ENCODE peak calls at places on chromosomes 3 and 15, in seven cellular contexts. One of them, this sample, is unnamed.

GRCh38 chr3:192833177-192833890 is 84.3 kb downstream of the MB21D2 start:
- DNase-seq in PC-3: peak
- DNase-seq in AG04450: no peak
- DNase-seq in fibroblast of lung: peak
- DNase-seq in right lobe of liver: no peak
- DNase-seq in H1: no peak
- DNase-seq in naive thymus-derived CD4-positive, alpha-beta T cell: no peak
- DNase-seq in this sample: no peak

GRCh38 chr3:61768284-61769012 is 207.1 kb downstream of the PTPRG start:
- DNase-seq in H1: no peak
- DNase-seq in naive thymus-derived CD4-positive, alpha-beta T cell: no peak
- DNase-seq in right lobe of liver: no peak
- DNase-seq in fibroblast of lung: no peak
- DNase-seq in PC-3: no peak
- DNase-seq in AG04450: no peak
- DNase-seq in this sample: no peak

GRCh38 chr15:95742836-95743235 is 587.7 kb upstream of the NR2F2 start:
- DNase-seq in H1: no peak
- DNase-seq in naive thymus-derived CD4-positive, alpha-beta T cell: no peak
- DNase-seq in AG04450: no peak
- DNase-seq in fibroblast of lung: no peak
- DNase-seq in PC-3: no peak
- DNase-seq in right lobe of liver: no peak
- DNase-seq in this sample: no peak

GRCh38 chr3:32120480-32120879 is 14.1 kb downstream of the GPD1L start:
- DNase-seq in fibroblast of lung: no peak
- DNase-seq in naive thymus-derived CD4-positive, alpha-beta T cell: no peak
- DNase-seq in AG04450: no peak
- DNase-seq in right lobe of liver: no peak
- DNase-seq in PC-3: no peak
- DNase-seq in H1: no peak
- DNase-seq in this sample: no peak

GRCh38 chr15:63186065-63186464 is 3.3 kb upstream of the RAB8B start:
- DNase-seq in AG04450: peak
- DNase-seq in PC-3: peak
- DNase-seq in fibroblast of lung: peak
- DNase-seq in right lobe of liver: no peak
- DNase-seq in H1: no peak
- DNase-seq in naive thymus-derived CD4-positive, alpha-beta T cell: no peak
- DNase-seq in this sample: no peak

GRCh38 chr3:112261742-112262141 is 32.3 kb downstream of the SLC9C1 start:
- DNase-seq in H1: no peak
- DNase-seq in fibroblast of lung: no peak
- DNase-seq in naive thymus-derived CD4-positive, alpha-beta T cell: no peak
- DNase-seq in PC-3: no peak
- DNase-seq in AG04450: no peak
- DNase-seq in right lobe of liver: no peak
- DNase-seq in this sample: no peak

GRCh38 chr15:82958638-82959037 is 6.1 kb upstream of the HOMER2 start:
- DNase-seq in fibroblast of lung: no peak
- DNase-seq in H1: no peak
- DNase-seq in right lobe of liver: peak
- DNase-seq in AG04450: no peak
- DNase-seq in naive thymus-derived CD4-positive, alpha-beta T cell: no peak
- DNase-seq in PC-3: no peak
- DNase-seq in this sample: no peak

GRCh38 chr15:72077950-72078349 is 40.0 kb downstream of the MYO9A start:
- DNase-seq in right lobe of liver: no peak
- DNase-seq in PC-3: no peak
- DNase-seq in H1: no peak
- DNase-seq in naive thymus-derived CD4-positive, alpha-beta T cell: no peak
- DNase-seq in fibroblast of lung: no peak
- DNase-seq in AG04450: no peak
- DNase-seq in this sample: no peak

GRCh38 chr3:127304121-127304744 is 16.4 kb upstream of the PRR20G start:
- DNase-seq in naive thymus-derived CD4-positive, alpha-beta T cell: no peak
- DNase-seq in H1: no peak
- DNase-seq in PC-3: peak
- DNase-seq in AG04450: no peak
- DNase-seq in right lobe of liver: no peak
- DNase-seq in fibroblast of lung: no peak
- DNase-seq in this sample: no peak

GRCh38 chr15:82543155-82543554 is 2.9 kb upstream of the RPS17 start:
- DNase-seq in PC-3: no peak
- DNase-seq in fibroblast of lung: peak
- DNase-seq in H1: no peak
- DNase-seq in naive thymus-derived CD4-positive, alpha-beta T cell: no peak
- DNase-seq in right lobe of liver: no peak
- DNase-seq in AG04450: peak
- DNase-seq in this sample: no peak

GRCh38 chr3:78666458-78666800 is 1101.4 kb downstream of the ROBO1 start:
- DNase-seq in right lobe of liver: no peak
- DNase-seq in H1: no peak
- DNase-seq in AG04450: no peak
- DNase-seq in fibroblast of lung: peak
- DNase-seq in naive thymus-derived CD4-positive, alpha-beta T cell: no peak
- DNase-seq in PC-3: peak
- DNase-seq in this sample: no peak

GRCh38 chr3:78894787-78895186 is 873.0 kb downstream of the ROBO1 start:
- DNase-seq in AG04450: no peak
- DNase-seq in right lobe of liver: no peak
- DNase-seq in H1: no peak
- DNase-seq in PC-3: no peak
- DNase-seq in naive thymus-derived CD4-positive, alpha-beta T cell: no peak
- DNase-seq in fibroblast of lung: no peak
- DNase-seq in this sample: no peak

GRCh38 chr3:157436583-157437300 is at the start of gene PTX3:
- DNase-seq in right lobe of liver: no peak
- DNase-seq in H1: no peak
- DNase-seq in fibroblast of lung: peak
- DNase-seq in naive thymus-derived CD4-positive, alpha-beta T cell: no peak
- DNase-seq in AG04450: peak
- DNase-seq in PC-3: peak
- DNase-seq in this sample: no peak

GRCh38 chr3:157442729-157443128 is 6.1 kb downstream of the PTX3 start:
- DNase-seq in fibroblast of lung: peak
- DNase-seq in PC-3: no peak
- DNase-seq in AG04450: no peak
- DNase-seq in H1: no peak
- DNase-seq in right lobe of liver: no peak
- DNase-seq in naive thymus-derived CD4-positive, alpha-beta T cell: no peak
- DNase-seq in this sample: no peak

GRCh38 chr3:157443873-157444770 is 7.5 kb downstream of the PTX3 start:
- DNase-seq in right lobe of liver: no peak
- DNase-seq in naive thymus-derived CD4-positive, alpha-beta T cell: no peak
- DNase-seq in H1: no peak
- DNase-seq in fibroblast of lung: peak
- DNase-seq in AG04450: no peak
- DNase-seq in PC-3: no peak
- DNase-seq in this sample: no peak

GRCh38 chr3:157441102-157441622 is 4.5 kb downstream of the PTX3 start:
- DNase-seq in AG04450: no peak
- DNase-seq in fibroblast of lung: no peak
- DNase-seq in right lobe of liver: no peak
- DNase-seq in PC-3: no peak
- DNase-seq in H1: no peak
- DNase-seq in naive thymus-derived CD4-positive, alpha-beta T cell: no peak
- DNase-seq in this sample: no peak

GRCh38 chr3:157438371-157438735 is 1.7 kb downstream of the PTX3 start:
- DNase-seq in H1: no peak
- DNase-seq in fibroblast of lung: peak
- DNase-seq in naive thymus-derived CD4-positive, alpha-beta T cell: no peak
- DNase-seq in AG04450: no peak
- DNase-seq in PC-3: peak
- DNase-seq in right lobe of liver: no peak
- DNase-seq in this sample: no peak
- H3K4me3 ChIP-seq in H1: peak
- H3K4me3 ChIP-seq in fibroblast of lung: peak
- H3K4me3 ChIP-seq in naive thymus-derived CD4-positive, alpha-beta T cell: no peak
- H3K4me3 ChIP-seq in AG04450: peak
- H3K4me3 ChIP-seq in PC-3: peak
- H3K4me3 ChIP-seq in right lobe of liver: no peak
- H3K4me3 ChIP-seq in this sample: no peak

GRCh38 chr3:186207515-186207914 is 98.6 kb upstream of the ETV5 start:
- DNase-seq in fibroblast of lung: no peak
- DNase-seq in right lobe of liver: no peak
- DNase-seq in AG04450: no peak
- DNase-seq in PC-3: peak
- DNase-seq in naive thymus-derived CD4-positive, alpha-beta T cell: no peak
- DNase-seq in H1: no peak
- DNase-seq in this sample: no peak

GRCh38 chr3:186212611-186213010 is 103.7 kb upstream of the ETV5 start:
- DNase-seq in AG04450: no peak
- DNase-seq in H1: no peak
- DNase-seq in fibroblast of lung: no peak
- DNase-seq in right lobe of liver: no peak
- DNase-seq in PC-3: no peak
- DNase-seq in naive thymus-derived CD4-positive, alpha-beta T cell: no peak
- DNase-seq in this sample: no peak

GRCh38 chr3:186211101-186211500 is 102.2 kb upstream of the ETV5 start:
- DNase-seq in right lobe of liver: no peak
- DNase-seq in AG04450: no peak
- DNase-seq in naive thymus-derived CD4-positive, alpha-beta T cell: no peak
- DNase-seq in fibroblast of lung: no peak
- DNase-seq in H1: no peak
- DNase-seq in PC-3: no peak
- DNase-seq in this sample: no peak

GRCh38 chr3:186208328-186208989 is 99.6 kb upstream of the ETV5 start:
- DNase-seq in PC-3: no peak
- DNase-seq in right lobe of liver: no peak
- DNase-seq in AG04450: no peak
- DNase-seq in H1: no peak
- DNase-seq in naive thymus-derived CD4-positive, alpha-beta T cell: no peak
- DNase-seq in fibroblast of lung: no peak
- DNase-seq in this sample: no peak

DNA sequence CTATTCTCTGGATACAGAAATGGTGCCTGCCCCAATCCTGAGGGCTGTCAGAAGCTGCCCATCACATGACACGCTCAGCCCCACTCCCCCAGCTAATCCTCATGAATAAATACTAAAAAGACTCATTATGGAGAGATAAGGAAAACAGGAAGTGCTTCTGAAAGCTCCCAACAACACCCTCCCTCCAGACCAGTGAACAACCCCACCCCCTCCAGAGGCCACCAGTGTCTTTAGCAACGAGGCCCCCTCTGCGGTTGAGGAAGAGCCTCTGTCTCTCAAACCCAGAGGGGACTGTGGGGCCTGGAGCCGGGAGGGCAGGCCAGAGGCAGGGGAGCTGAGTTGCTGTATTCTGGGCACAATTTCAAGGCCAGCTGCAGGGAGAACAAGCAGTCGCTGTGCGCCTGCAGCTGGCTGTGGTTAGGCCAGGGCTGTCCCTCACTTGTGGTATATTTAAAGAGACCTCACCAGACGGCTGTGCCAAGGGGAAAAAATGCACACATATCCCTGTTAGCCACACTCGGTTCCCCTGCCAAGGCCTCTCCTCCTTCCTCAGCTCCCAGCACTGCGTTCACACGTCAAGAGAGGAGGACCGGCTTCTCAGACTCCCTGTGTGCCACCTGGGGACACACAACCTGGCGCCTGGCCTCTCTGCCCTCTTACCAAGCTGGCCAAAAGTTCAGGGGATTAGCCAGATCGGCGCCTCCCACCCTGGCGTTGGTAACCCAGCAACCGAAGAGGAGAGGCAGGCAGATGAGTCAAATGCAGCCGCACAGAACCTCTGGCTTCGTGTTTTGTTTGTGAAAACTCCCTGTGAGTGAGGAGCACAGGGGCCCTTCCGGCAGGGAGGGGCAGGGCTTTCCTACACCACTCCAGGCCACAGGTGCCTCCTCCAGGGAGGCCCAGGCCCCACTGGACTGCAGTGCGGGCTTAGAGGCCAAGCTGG is 101.2 kb upstream of the ETV5 start:
- DNase-seq in fibroblast of lung: peak
- DNase-seq in PC-3: peak
- DNase-seq in right lobe of liver: no peak
- DNase-seq in naive thymus-derived CD4-positive, alpha-beta T cell: no peak
- DNase-seq in H1: no peak
- DNase-seq in AG04450: peak
- DNase-seq in this sample: no peak
- H3K27ac ChIP-seq in fibroblast of lung: peak
- H3K27ac ChIP-seq in PC-3: no peak
- H3K27ac ChIP-seq in right lobe of liver: no peak
- H3K27ac ChIP-seq in naive thymus-derived CD4-positive, alpha-beta T cell: no peak
- H3K27ac ChIP-seq in H1: no peak
- H3K27ac ChIP-seq in AG04450: peak
- H3K27ac ChIP-seq in this sample: no peak

GRCh38 chr3:122231781-122232180 is 48.3 kb downstream of the CASR start:
- DNase-seq in PC-3: no peak
- DNase-seq in H1: no peak
- DNase-seq in right lobe of liver: no peak
- DNase-seq in naive thymus-derived CD4-positive, alpha-beta T cell: no peak
- DNase-seq in fibroblast of lung: no peak
- DNase-seq in AG04450: no peak
- DNase-seq in this sample: no peak

GRCh38 chr3:122233109-122233952 is 49.9 kb downstream of the CASR start:
- DNase-seq in H1: no peak
- DNase-seq in fibroblast of lung: no peak
- DNase-seq in AG04450: no peak
- DNase-seq in naive thymus-derived CD4-positive, alpha-beta T cell: no peak
- DNase-seq in right lobe of liver: peak
- DNase-seq in PC-3: no peak
- DNase-seq in this sample: no peak

GRCh38 chr3:122232485-122232884 is 49.0 kb downstream of the CASR start:
- DNase-seq in naive thymus-derived CD4-positive, alpha-beta T cell: no peak
- DNase-seq in AG04450: no peak
- DNase-seq in H1: no peak
- DNase-seq in PC-3: no peak
- DNase-seq in right lobe of liver: no peak
- DNase-seq in fibroblast of lung: no peak
- DNase-seq in this sample: no peak

GRCh38 chr3:122227036-122227781 is 43.7 kb downstream of the CASR start:
- DNase-seq in PC-3: no peak
- DNase-seq in fibroblast of lung: no peak
- DNase-seq in right lobe of liver: no peak
- DNase-seq in H1: no peak
- DNase-seq in AG04450: no peak
- DNase-seq in naive thymus-derived CD4-positive, alpha-beta T cell: no peak
- DNase-seq in this sample: no peak

DNA sequence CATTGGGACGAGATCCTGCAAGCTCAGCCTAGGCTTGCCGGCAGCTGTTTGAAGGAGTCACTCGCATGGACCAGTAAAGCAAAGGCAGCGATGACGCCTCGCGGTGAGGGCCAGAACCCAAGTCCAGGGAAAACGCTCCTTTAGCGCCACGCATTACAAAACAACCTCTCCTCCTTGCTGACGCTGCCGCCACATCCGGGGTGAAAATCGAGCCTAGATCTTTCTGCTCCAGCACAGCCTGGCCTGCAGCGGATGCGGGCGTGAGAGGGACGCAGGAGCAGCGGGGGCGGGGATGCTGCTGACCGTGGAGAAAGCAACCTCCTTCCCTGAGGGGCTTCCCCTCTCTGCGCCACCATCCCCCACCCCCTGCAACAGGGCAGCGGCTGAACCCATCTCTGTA is 46.7 kb downstream of the CASR start:
- DNase-seq in PC-3: no peak
- DNase-seq in AG04450: no peak
- DNase-seq in fibroblast of lung: no peak
- DNase-seq in naive thymus-derived CD4-positive, alpha-beta T cell: no peak
- DNase-seq in right lobe of liver: no peak
- DNase-seq in H1: no peak
- DNase-seq in this sample: no peak
- H3K4me3 ChIP-seq in PC-3: no peak
- H3K4me3 ChIP-seq in AG04450: no peak
- H3K4me3 ChIP-seq in fibroblast of lung: no peak
- H3K4me3 ChIP-seq in naive thymus-derived CD4-positive, alpha-beta T cell: no peak
- H3K4me3 ChIP-seq in right lobe of liver: no peak
- H3K4me3 ChIP-seq in H1: no peak
- H3K4me3 ChIP-seq in this sample: no peak

GRCh38 chr3:20061331-20061730 is 21.1 kb downstream of the KAT2B start:
- DNase-seq in naive thymus-derived CD4-positive, alpha-beta T cell: no peak
- DNase-seq in fibroblast of lung: no peak
- DNase-seq in AG04450: no peak
- DNase-seq in PC-3: no peak
- DNase-seq in right lobe of liver: no peak
- DNase-seq in H1: no peak
- DNase-seq in this sample: no peak
- H3K27ac ChIP-seq in naive thymus-derived CD4-positive, alpha-beta T cell: no peak
- H3K27ac ChIP-seq in fibroblast of lung: no peak
- H3K27ac ChIP-seq in AG04450: no peak
- H3K27ac ChIP-seq in PC-3: no peak
- H3K27ac ChIP-seq in right lobe of liver: peak
- H3K27ac ChIP-seq in H1: no peak
- H3K27ac ChIP-seq in this sample: peak